ENCODE peak calls at places on chromosomes 11 and 22, in ten cellular contexts. U is body of pancreas, B is IMR-90, I is Peyer's patch, R is ovary, Q is adrenal gland, X is tibial nerve, W is GM12878, P is HCT116, H is heart left ventricle. T is an unnamed sample.

GRCh38 chr22:21797444-21798221 is 62.0 kb upstream of the YPEL1 start:
- DNase-seq in P (no peak), Q (no peak), X (no peak), H (no peak), R (no peak), W (no peak), U (no peak), I (no peak), B (peak), T (no peak)

GRCh38 chr11:32792948-32793475 is 1.4 kb downstream of the CCDC73 start:
- DNase-seq in R (peak), X (peak), Q (peak), B (peak), I (peak), P (peak), U (peak), W (peak), H (peak), T (no peak)

GRCh38 chr11:103959279-103959930 is 77.0 kb upstream of the DDI1 start:
- DNase-seq in B (peak), Q (no peak), P (no peak), U (no peak), H (no peak), W (peak), I (no peak), R (no peak), X (no peak), T (no peak)

GRCh38 chr11:102925988-102926387 is 29.5 kb downstream of the MMP13 start:
- DNase-seq in I (no peak), W (no peak), U (no peak), B (no peak), Q (no peak), X (no peak), H (no peak), R (no peak), P (no peak), T (no peak)

GRCh38 chr11:69350040-69350439 is 56.1 kb downstream of the MYEOV start:
- DNase-seq in P (no peak), X (no peak), H (no peak), Q (no peak), U (no peak), R (no peak), B (no peak), I (no peak), W (no peak), T (no peak)

GRCh38 chr11:46845740-46846509 is at the start of gene CKAP5:
- DNase-seq in H (peak), R (peak), U (peak), W (peak), X (peak), B (peak), Q (peak), P (peak), I (peak), T (peak)

GRCh38 chr22:34902335-34902734 is 163.6 kb upstream of the ISX start:
- DNase-seq in R (no peak), P (no peak), U (no peak), I (no peak), B (no peak), Q (no peak), X (no peak), H (no peak), W (no peak), T (no peak)

GRCh38 chr22:22110548-22111266 is 128.1 kb upstream of the TOP3B start:
- DNase-seq in B (peak), U (peak), W (peak), P (peak), X (no peak), I (peak), H (peak), Q (peak), R (no peak), T (no peak)

GRCh38 chr22:24595863-24596262 is 3.0 kb upstream of the LRRC75B start:
- DNase-seq in U (no peak), W (no peak), Q (no peak), I (no peak), H (no peak), B (no peak), P (no peak), R (no peak), X (no peak), T (no peak)

GRCh38 chr11:28110108-28110838 is 2.1 kb downstream of the METTL15 start:
- DNase-seq in B (peak), Q (peak), X (peak), H (peak), U (peak), R (peak), I (peak), P (peak), W (peak), T (peak)

GRCh38 chr22:50191041-50191740 is 5.5 kb downstream of the TRABD start:
- DNase-seq in P (no peak), I (peak), B (no peak), H (peak), R (no peak), U (no peak), Q (peak), X (no peak), W (peak), T (no peak)

GRCh38 chr11:64583296-64584262 is 7.4 kb upstream of the SLC22A12 start:
- DNase-seq in Q (no peak), X (no peak), P (no peak), W (no peak), I (no peak), U (no peak), H (peak), B (no peak), R (no peak), T (no peak)

GRCh38 chr22:47154621-47155081 is 392.2 kb downstream of the TBC1D22A start:
- DNase-seq in B (peak), P (no peak), W (no peak), R (peak), I (peak), Q (peak), X (peak), H (peak), U (peak), T (no peak)

GRCh38 chr11:73944085-73944484 is 6.7 kb upstream of the DNAJB13 start:
- DNase-seq in Q (no peak), W (no peak), B (no peak), P (no peak), X (no peak), I (no peak), H (no peak), R (no peak), U (no peak), T (no peak)

GRCh38 chr11:65661599-65662246 is 993 bp downstream of the RELA start:
- DNase-seq in U (no peak), P (no peak), H (no peak), X (no peak), I (no peak), Q (peak), B (no peak), W (no peak), R (no peak), T (no peak)

GRCh38 chr11:93537022-93537421 is 6.2 kb downstream of the SMCO4 start:
- DNase-seq in X (no peak), P (no peak), H (peak), W (no peak), Q (peak), R (no peak), I (no peak), U (peak), B (no peak), T (no peak)

GRCh38 chr11:125168875-125169537 is 4.5 kb downstream of the PKNOX2 start:
- DNase-seq in I (no peak), U (no peak), H (no peak), X (no peak), W (no peak), Q (no peak), R (peak), P (no peak), B (peak), T (no peak)

GRCh38 chr11:118625976-118626375 is 18.6 kb downstream of the PHLDB1 start:
- DNase-seq in I (no peak), B (no peak), U (no peak), H (peak), X (no peak), P (no peak), W (no peak), Q (no peak), R (no peak), T (no peak)

GRCh38 chr22:49636649-49637048 is 191.0 kb downstream of the BRD1 start:
- DNase-seq in R (no peak), P (no peak), I (no peak), B (no peak), X (no peak), Q (no peak), W (no peak), H (no peak), U (no peak), T (no peak)

GRCh38 chr11:62644220-62644619 is 2.2 kb downstream of the GANAB start:
- DNase-seq in P (no peak), B (no peak), Q (no peak), X (no peak), I (no peak), W (no peak), H (no peak), U (no peak), R (no peak), T (no peak)

GRCh38 chr11:122895591-122895990 is 13.0 kb downstream of the JHY start:
- DNase-seq in Q (no peak), W (no peak), U (no peak), B (no peak), P (no peak), R (no peak), H (no peak), I (no peak), X (no peak), T (no peak)

GRCh38 chr22:29945435-29945834 is 62.5 kb downstream of the MTMR3 start:
- DNase-seq in R (no peak), H (no peak), P (no peak), W (no peak), Q (no peak), B (no peak), I (no peak), X (no peak), U (no peak), T (no peak)

GRCh38 chr22:30940655-30941362 is 27.8 kb downstream of the MORC2 start:
- DNase-seq in P (no peak), H (no peak), B (no peak), U (no peak), R (no peak), I (no peak), Q (no peak), W (no peak), X (no peak), T (no peak)

GRCh38 chr11:1862588-1863351 is 9.9 kb downstream of the LSP1 start:
- DNase-seq in B (no peak), P (peak), R (no peak), U (peak), W (no peak), H (no peak), Q (peak), I (no peak), X (no peak), T (no peak)

GRCh38 chr11:111696556-111696955 is 69.6 kb downstream of the PPP2R1B start:
- DNase-seq in Q (no peak), R (no peak), W (no peak), P (no peak), H (no peak), I (no peak), X (no peak), B (peak), U (no peak), T (no peak)

GRCh38 chr22:20434264-20434751 is 3.3 kb downstream of the SCARF2 start:
- DNase-seq in X (no peak), P (no peak), I (peak), W (no peak), H (no peak), R (no peak), B (no peak), U (no peak), Q (no peak), T (no peak)

GRCh38 chr11:19311306-19312030 is 70.7 kb upstream of the E2F8 start:
- DNase-seq in B (peak), Q (peak), R (no peak), X (peak), H (peak), P (peak), U (peak), W (peak), I (peak), T (no peak)

GRCh38 chr11:110349109-110349996 is 52.9 kb upstream of the RDX start:
- DNase-seq in U (no peak), I (no peak), R (no peak), X (no peak), P (no peak), H (no peak), B (no peak), Q (peak), W (peak), T (no peak)

GRCh38 chr11:127640822-127641485 is 640.4 kb upstream of the KIRREL3 start:
- DNase-seq in U (no peak), X (no peak), P (no peak), R (no peak), H (no peak), Q (no peak), B (peak), I (no peak), W (no peak), T (no peak)

GRCh38 chr22:20188567-20188877 is 37.7 kb upstream of the CCDC188 start:
- DNase-seq in I (no peak), H (no peak), X (no peak), R (no peak), P (no peak), W (no peak), B (no peak), U (no peak), Q (no peak), T (no peak)

GRCh38 chr11:37811349-37811748 is 1213.3 kb upstream of the RAG2 start:
- DNase-seq in Q (no peak), W (no peak), U (no peak), B (no peak), H (no peak), I (no peak), P (no peak), X (no peak), R (no peak), T (no peak)

GRCh38 chr11:9663699-9664275 is at the start of gene SWAP70:
- DNase-seq in I (peak), Q (peak), B (peak), X (peak), R (peak), H (peak), U (peak), P (peak), W (no peak), T (peak)
- H3K27ac ChIP-seq in I (peak), Q (peak), B (peak), X (peak), R (peak), H (peak), U (peak), P (peak), W (peak), T (peak)

GRCh38 chr22:39927544-39927943 is 26.7 kb downstream of the GRAP2 start:
- DNase-seq in H (no peak), P (no peak), Q (no peak), X (no peak), U (no peak), B (no peak), R (no peak), I (no peak), W (no peak), T (no peak)
- TF ChIP-seq CTCF in H (no peak), P (peak), Q (no peak), X (no peak), U (no peak), B (no peak), R (no peak), I (no peak), W (peak), T (no peak)

GRCh38 chr11:117117681-117118080 is 19.5 kb upstream of the SIK3 start:
- DNase-seq in R (no peak), X (no peak), I (no peak), U (no peak), B (no peak), Q (no peak), W (no peak), P (no peak), H (no peak), T (no peak)

GRCh38 chr11:117121176-117121575 is 22.9 kb upstream of the PAFAH1B2 start:
- DNase-seq in P (no peak), B (peak), W (no peak), R (no peak), H (no peak), U (no peak), I (no peak), Q (no peak), X (no peak), T (no peak)

GRCh38 chr11:117127164-117127563 is 16.9 kb upstream of the PAFAH1B2 start:
- DNase-seq in B (no peak), X (no peak), H (no peak), W (no peak), I (no peak), U (no peak), R (no peak), P (no peak), Q (no peak), T (no peak)

GRCh38 chr11:117126223-117126965 is 17.7 kb upstream of the PAFAH1B2 start:
- DNase-seq in Q (no peak), R (no peak), X (no peak), I (no peak), P (no peak), U (no peak), W (no peak), B (no peak), H (no peak), T (no peak)

GRCh38 chr11:117122546-117122945 is 21.5 kb upstream of the PAFAH1B2 start:
- DNase-seq in Q (no peak), W (no peak), P (no peak), H (no peak), B (no peak), X (no peak), I (no peak), R (no peak), U (no peak), T (no peak)
- TF ChIP-seq POLR2A in Q (no peak), W (no peak), P (no peak), H (no peak), B (no peak), X (no peak), I (no peak), R (no peak), U (no peak), T (no peak)

GRCh38 chr22:41241133-41241676 is 474 bp upstream of the CHADL start:
- DNase-seq in P (no peak), U (no peak), Q (no peak), X (no peak), H (no peak), I (no peak), W (no peak), R (no peak), B (no peak), T (no peak)
- H3K27ac ChIP-seq in P (no peak), U (no peak), Q (no peak), X (peak), H (peak), I (no peak), W (no peak), R (no peak), B (no peak), T (peak)

GRCh38 chr22:36619797-36620390 is 83.7 kb downstream of the CACNG2 start:
- DNase-seq in P (no peak), U (no peak), Q (no peak), X (no peak), W (no peak), H (no peak), B (no peak), R (no peak), I (no peak), T (no peak)
- TF ChIP-seq CTCF in P (no peak), U (no peak), Q (no peak), X (no peak), W (no peak), H (no peak), B (no peak), R (no peak), I (no peak), T (no peak)